ENCODE peak calls at places on chromosomes 6 and 20, in ten cellular contexts. A is fibroblast of lung, Y is fibroblast of mammary gland, X is A549, B is HFF-Myc, N is cardiac muscle cell, V is fibroblast of villous mesenchyme, D is heart right ventricle, K is neural crest cell, C is prostate gland. I is an unnamed sample.

GRCh38 chr6:167136376-167136775 is 13.5 kb downstream of the CCR6 start:
- DNase-seq in A (no peak), Y (no peak), X (no peak), B (no peak), N (no peak), V (no peak), D (no peak), K (no peak), C (no peak), I (no peak)

GRCh38 chr6:144214622-144215401 is 64.5 kb downstream of the STX11 start:
- DNase-seq in A (no peak), Y (no peak), X (no peak), B (no peak), N (no peak), V (no peak), D (peak; percentile 17), K (no peak), C (no peak), I (peak; percentile 77)

GRCh38 chr20:51660741-51661608 is 107.2 kb downstream of the ATP9A start:
- DNase-seq in A (peak; percentile 95), Y (peak; percentile 97), X (peak; percentile 31), B (peak; percentile 99), N (peak; percentile 54), V (peak; percentile 69), D (no peak), K (no peak), C (no peak), I (no peak)

GRCh38 chr6:166393535-166393823 is 10.7 kb upstream of the MPC1 start:
- DNase-seq in A (no peak), Y (no peak), X (no peak), B (no peak), N (no peak), V (no peak), D (no peak), K (no peak), C (no peak), I (no peak)

GRCh38 chr6:506508-506907 is 115.0 kb downstream of the IRF4 start:
- DNase-seq in A (no peak), Y (no peak), X (no peak), B (no peak), N (no peak), V (no peak), D (no peak), K (no peak), C (no peak), I (no peak)

GRCh38 chr6:106273087-106273486 is 52.5 kb downstream of the ATG5 start:
- DNase-seq in A (no peak), Y (no peak), X (no peak), B (no peak), N (no peak), V (no peak), D (no peak), K (no peak), C (no peak), I (no peak)

GRCh38 chr6:21256197-21256596 is 337.4 kb upstream of the SOX4 start:
- DNase-seq in A (no peak), Y (no peak), X (no peak), B (no peak), N (no peak), V (no peak), D (no peak), K (no peak), C (no peak), I (no peak)

GRCh38 chr6:122289721-122290501 is 109.5 kb upstream of the HSF2 start:
- DNase-seq in A (peak; percentile 27), Y (peak; percentile 36), X (peak; percentile 4), B (no peak), N (peak; percentile 7), V (peak; percentile 19), D (no peak), K (no peak), C (no peak), I (no peak)

GRCh38 chr6:81235512-81235911 is 517.0 kb downstream of the TENT5A start:
- DNase-seq in A (no peak), Y (no peak), X (no peak), B (no peak), N (no peak), V (no peak), D (no peak), K (no peak), C (no peak), I (no peak)

GRCh38 chr20:5061209-5061608 is 58.5 kb downstream of the PCNA start:
- DNase-seq in A (no peak), Y (peak; percentile 39), X (peak; percentile 87), B (no peak), N (no peak), V (no peak), D (no peak), K (no peak), C (no peak), I (no peak)

GRCh38 chr6:132399376-132400074 is 1.8 kb downstream of the MOXD1 start:
- DNase-seq in A (peak; percentile 61), Y (peak; percentile 50), X (no peak), B (peak; percentile 52), N (peak; percentile 36), V (peak; percentile 74), D (no peak), K (no peak), C (no peak), I (no peak)

GRCh38 chr6:141685416-141685815 is 447.3 kb upstream of the GJE1 start:
- DNase-seq in A (no peak), Y (peak; percentile 4), X (no peak), B (no peak), N (no peak), V (no peak), D (no peak), K (no peak), C (no peak), I (no peak)

GRCh38 chr6:70166088-70166958 is 136.6 kb downstream of the COL9A1 start:
- DNase-seq in A (peak; percentile 46), Y (peak; percentile 38), X (peak; percentile 20), B (peak; percentile 2), N (peak; percentile 50), V (peak; percentile 22), D (peak; percentile 23), K (peak; percentile 61), C (peak; percentile 6), I (peak; percentile 67)

GRCh38 chr6:16712931-16713484 is 48.3 kb downstream of the ATXN1 start:
- DNase-seq in A (peak; percentile 91), Y (peak; percentile 96), X (peak; percentile 74), B (peak; percentile 38), N (peak; percentile 96), V (peak; percentile 96), D (no peak), K (no peak), C (peak; percentile 21), I (peak; percentile 71)

GRCh38 chr20:63501818-63502670 is 3.2 kb upstream of the EEF1A2 start:
- DNase-seq in A (no peak), Y (no peak), X (no peak), B (no peak), N (no peak), V (no peak), D (peak; percentile 71), K (no peak), C (no peak), I (no peak)

GRCh38 chr6:3899970-3900439 is 50.8 kb downstream of the FAM50B start:
- DNase-seq in A (no peak), Y (no peak), X (no peak), B (no peak), N (no peak), V (no peak), D (no peak), K (no peak), C (no peak), I (no peak)

GRCh38 chr20:49279677-49280462 is 2.0 kb upstream of the ZNFX1 start:
- DNase-seq in A (peak; percentile 25), Y (no peak), X (no peak), B (no peak), N (no peak), V (no peak), D (no peak), K (no peak), C (no peak), I (no peak)

GRCh38 chr6:13539572-13539971 is 34.8 kb upstream of the SIRT5 start:
- DNase-seq in A (no peak), Y (no peak), X (no peak), B (no peak), N (no peak), V (no peak), D (no peak), K (no peak), C (no peak), I (no peak)
- TF ChIP-seq CTCF in A (no peak), Y (no peak), X (no peak), B (no peak), N (no peak), V (no peak), D (no peak), K (no peak), C (no peak), I (no peak)

DNA sequence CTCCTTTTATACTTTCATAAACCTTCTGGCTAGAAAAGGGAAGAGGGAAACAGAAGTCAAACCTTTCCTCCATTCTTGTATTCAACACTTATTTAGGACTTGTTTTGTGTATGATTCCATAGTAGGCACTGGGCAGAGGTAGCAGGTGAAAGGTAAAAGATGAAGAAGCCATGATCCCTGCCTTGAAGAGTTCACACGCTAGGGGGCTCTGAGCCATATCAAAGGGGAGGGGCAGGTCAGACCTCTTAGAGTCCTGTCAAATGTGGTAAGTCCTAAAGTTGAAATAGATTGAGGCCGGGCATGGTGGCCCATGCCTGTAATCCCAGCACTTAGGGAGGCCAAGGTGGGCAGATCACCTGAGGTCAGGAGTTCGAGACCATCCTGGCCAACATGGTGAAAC is 85.5 kb downstream of the NDUFAF5 start:
- DNase-seq in A (no peak), Y (no peak), X (no peak), B (no peak), N (no peak), V (no peak), D (no peak), K (no peak), C (no peak), I (no peak)
- TF ChIP-seq CTCF in A (no peak), Y (no peak), X (no peak), B (no peak), N (no peak), V (no peak), D (no peak), K (no peak), C (no peak), I (no peak)

DNA sequence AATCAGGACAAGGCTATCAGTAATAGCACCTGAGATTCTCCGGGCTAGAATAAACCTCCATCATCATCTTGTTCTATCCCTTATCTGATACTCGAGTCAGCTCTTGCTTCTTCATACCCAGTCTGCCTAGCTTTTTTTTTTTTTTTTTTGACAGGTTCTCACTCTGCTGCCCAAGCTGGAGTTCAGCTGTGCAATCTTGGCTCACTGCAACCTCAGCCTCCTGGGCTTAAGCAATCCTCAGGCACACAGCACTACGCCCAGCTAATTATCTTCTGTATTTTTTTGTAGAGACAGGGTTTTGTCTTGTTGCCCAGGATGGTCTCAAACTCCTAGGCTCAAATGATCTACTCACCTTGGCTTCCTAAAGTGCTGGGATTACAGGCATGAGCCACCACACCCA is 19.5 kb downstream of the SRSF6 start:
- DNase-seq in A (no peak), Y (no peak), X (no peak), B (no peak), N (no peak), V (no peak), D (no peak), K (no peak), C (no peak), I (no peak)
- TF ChIP-seq CTCF in A (no peak), Y (no peak), X (no peak), B (no peak), N (no peak), V (no peak), D (no peak), K (no peak), C (no peak), I (no peak)

GRCh38 chr6:41367700-41368099 is 32.3 kb downstream of the NCR2 start:
- DNase-seq in A (peak; percentile 51), Y (peak; percentile 47), X (peak; percentile 56), B (peak; percentile 36), N (peak; percentile 67), V (peak; percentile 54), D (peak; percentile 25), K (peak; percentile 68), C (peak; percentile 34), I (no peak)
- TF ChIP-seq CTCF in A (peak; percentile 50), Y (peak; percentile 71), X (peak; percentile 68), B (peak; percentile 75), N (peak; percentile 76), V (peak; percentile 83), D (peak; percentile 36), K (peak; percentile 84), C (peak; percentile 48), I (peak; percentile 42)

I was measured in upper lobe of right lung.